ENCODE peak calls at places on chromosome 12, in seven cellular contexts. I, E, L, W, Y, H and F are unnamed samples.

GRCh38 chr12:133129368-133130037 is 571 bp downstream of the ZNF891 start:
- DNase-seq in I (no peak), L (no peak), W (no peak), H (no peak), E (peak), Y (peak), F (peak)

GRCh38 chr12:69055706-69056105 is 122.7 kb upstream of the CPM start:
- DNase-seq in Y (no peak), H (no peak), L (no peak), W (no peak), E (no peak), I (no peak), F (no peak)

GRCh38 chr12:11584213-11584855 is 65.1 kb upstream of the ETV6 start:
- DNase-seq in W (no peak), L (no peak), Y (no peak), E (no peak), H (no peak), I (no peak), F (no peak)

GRCh38 chr12:62631531-62632520 is 165.2 kb downstream of the MON2 start:
- DNase-seq in E (peak), Y (peak), I (peak), H (no peak), L (no peak), W (no peak), F (peak)

GRCh38 chr12:121513464-121514183 is 67.2 kb downstream of the KDM2B start:
- DNase-seq in Y (peak), I (no peak), W (peak), L (no peak), H (peak), E (peak), F (peak)

GRCh38 chr12:60980558-60980957 is 1279.6 kb upstream of the USP15 start:
- DNase-seq in W (no peak), E (no peak), L (no peak), Y (no peak), I (no peak), H (no peak), F (no peak)

GRCh38 chr12:92608418-92609091 is 94.2 kb upstream of the PLEKHG7 start:
- DNase-seq in W (no peak), H (peak), Y (peak), E (peak), L (no peak), I (peak), F (peak)

GRCh38 chr12:68839183-68840147 is 31.5 kb downstream of the MDM2 start:
- DNase-seq in I (no peak), L (no peak), Y (no peak), W (no peak), E (no peak), H (no peak), F (no peak)

GRCh38 chr12:116864371-116865160 is 16.7 kb downstream of the HRK start:
- DNase-seq in L (no peak), Y (no peak), H (peak), E (peak), I (no peak), W (no peak), F (no peak)

GRCh38 chr12:105343836-105344235 is 13.3 kb downstream of the C12orf75 start:
- DNase-seq in L (no peak), Y (no peak), I (no peak), W (no peak), H (no peak), E (no peak), F (no peak)

GRCh38 chr12:111841236-111841749 is 735 bp upstream of the MAPKAPK5 start:
- DNase-seq in I (peak), H (no peak), Y (no peak), L (no peak), W (peak), E (peak), F (peak)

GRCh38 chr12:75568387-75568786 is 57.0 kb upstream of the KRR1 start:
- DNase-seq in Y (no peak), I (no peak), E (no peak), H (no peak), L (no peak), W (no peak), F (no peak)

GRCh38 chr12:27109339-27110023 is 27.1 kb upstream of the C12orf71 start:
- DNase-seq in L (no peak), E (no peak), I (no peak), W (no peak), H (no peak), Y (no peak), F (no peak)